ENCODE peak calls at places on chromosomes 5 and 9, in nine cellular contexts. B, V, A, M, S, N, O, E and R are unnamed samples.

GRCh38 chr5:32953694-32954093 is 242.6 kb downstream of the NPR3 start:
- DNase-seq in N (no peak), B (no peak), O (no peak), A (no peak), M (no peak), V (no peak), S (no peak), E (no peak), R (no peak)

GRCh38 chr5:1011226-1011631 is 2.6 kb downstream of the NKD2 start:
- DNase-seq in B (no peak), V (peak; percentile 66), A (peak; percentile 56), E (no peak), S (peak; percentile 75), M (no peak), O (peak; percentile 28), N (no peak), R (no peak)

GRCh38 chr5:58855851-58856739 is 273.2 kb downstream of the RAB3C start:
- DNase-seq in S (no peak), A (no peak), B (no peak), N (no peak), E (no peak), M (no peak), O (peak; percentile 21), V (no peak), R (no peak)

GRCh38 chr5:131270809-131271208 is 7.0 kb downstream of the CDC42SE2 start:
- DNase-seq in A (no peak), B (no peak), O (no peak), M (no peak), S (peak; percentile 30), E (no peak), V (no peak), N (no peak), R (no peak)

GRCh38 chr9:37215456-37216229 is 95.3 kb downstream of the ZCCHC7 start:
- DNase-seq in N (no peak), A (no peak), B (no peak), E (no peak), M (no peak), S (peak; percentile 60), O (peak; percentile 27), V (no peak), R (no peak)

GRCh38 chr5:17732351-17732923 is 98.2 kb downstream of the TAF11L14 start:
- DNase-seq in A (no peak), M (no peak), V (no peak), S (no peak), B (no peak), N (no peak), E (no peak), O (no peak), R (no peak)

GRCh38 chr5:322942-323879 is 1.7 kb downstream of the AHRR start:
- DNase-seq in A (no peak), V (no peak), S (no peak), N (no peak), M (no peak), E (no peak), B (no peak), O (no peak), R (no peak)

GRCh38 chr5:76245571-76245970 is 157.5 kb upstream of the IQGAP2 start:
- DNase-seq in N (no peak), M (no peak), O (no peak), B (no peak), S (no peak), E (no peak), V (no peak), A (no peak), R (no peak)

GRCh38 chr9:27194401-27195091 is 85.5 kb downstream of the TEK start:
- DNase-seq in S (peak; percentile 19), E (no peak), V (no peak), N (no peak), O (peak; percentile 80), A (no peak), M (no peak), B (no peak), R (no peak)

GRCh38 chr9:80550181-80550580 is 978.4 kb downstream of the TLE4 start:
- DNase-seq in V (no peak), O (no peak), N (no peak), M (no peak), E (no peak), A (no peak), S (no peak), B (no peak), R (no peak)

GRCh38 chr5:90792725-90793124 is 234.1 kb downstream of the ADGRV1 start:
- DNase-seq in N (no peak), O (peak; percentile 24), E (no peak), M (no peak), V (no peak), B (no peak), A (no peak), S (peak; percentile 10), R (no peak)

GRCh38 chr5:139982157-139982974 is 60.7 kb downstream of the NRG2 start:
- DNase-seq in S (no peak), A (no peak), M (no peak), B (peak; percentile 64), E (no peak), V (no peak), O (peak; percentile 55), N (peak; percentile 14), R (no peak)

GRCh38 chr9:131627846-131628820 is 82.8 kb downstream of the PRRT1B start:
- DNase-seq in M (no peak), B (peak; percentile 55), V (peak; percentile 41), S (no peak), N (peak; percentile 75), O (peak; percentile 88), E (no peak), A (peak; percentile 88), R (no peak)

GRCh38 chr5:67620386-67621039 is 423.9 kb upstream of the CD180 start:
- DNase-seq in N (no peak), A (no peak), V (no peak), B (no peak), M (no peak), O (no peak), S (no peak), E (no peak), R (no peak)

GRCh38 chr5:144634138-144634537 is 463.5 kb downstream of the KCTD16 start:
- DNase-seq in M (no peak), N (no peak), E (no peak), A (no peak), V (no peak), S (no peak), O (no peak), B (no peak), R (no peak)

GRCh38 chr5:55917402-55918096 is 66.4 kb downstream of the IL31RA start:
- DNase-seq in O (no peak), B (peak; percentile 56), E (no peak), A (no peak), N (no peak), M (no peak), S (no peak), V (no peak), R (no peak)

GRCh38 chr5:41161271-41161670 is 52.1 kb downstream of the C6 start:
- DNase-seq in O (no peak), V (no peak), M (no peak), B (no peak), S (no peak), E (no peak), A (no peak), N (no peak), R (no peak)

GRCh38 chr9:36835271-36835996 is 198.6 kb downstream of the PAX5 start:
- DNase-seq in B (no peak), S (no peak), N (no peak), V (no peak), O (no peak), E (no peak), M (no peak), A (no peak), R (no peak)

GRCh38 chr5:74042559-74043357 is 416.8 kb downstream of the ARHGEF28 start:
- DNase-seq in B (no peak), S (peak; percentile 56), N (peak; percentile 30), A (no peak), V (no peak), O (peak; percentile 92), M (no peak), E (no peak), R (no peak)

GRCh38 chr9:94827584-94828304 is 101.2 kb downstream of the AOPEP start:
- DNase-seq in M (no peak), A (no peak), B (no peak), V (no peak), S (no peak), O (peak; percentile 85), N (peak; percentile 35), E (no peak), R (no peak)

GRCh38 chr5:174505621-174506020 is 218.8 kb upstream of the MSX2 start:
- DNase-seq in N (no peak), E (no peak), B (no peak), M (no peak), O (peak; percentile 60), A (no peak), V (no peak), S (no peak), R (no peak)

GRCh38 chr5:125659316-125660071 is 763.7 kb upstream of the GRAMD2B start:
- DNase-seq in N (no peak), M (no peak), E (no peak), S (peak; percentile 5), O (peak; percentile 67), A (no peak), B (no peak), V (no peak), R (no peak)

GRCh38 chr9:90987566-90987965 is 185.9 kb downstream of the SYK start:
- DNase-seq in B (no peak), M (no peak), E (no peak), S (no peak), N (no peak), O (no peak), A (no peak), V (no peak), R (no peak)

GRCh38 chr9:86487222-86487841 is 133.1 kb upstream of the TUT7 start:
- DNase-seq in M (no peak), N (no peak), B (no peak), S (peak; percentile 21), V (no peak), O (peak; percentile 84), A (no peak), E (no peak), R (no peak)

GRCh38 chr9:132804576-132805295 is 73.3 kb downstream of the AK8 start:
- DNase-seq in O (no peak), V (no peak), N (no peak), M (no peak), A (no peak), B (no peak), S (no peak), E (no peak), R (peak; percentile 93)

GRCh38 chr9:17018540-17019196 is 116.2 kb upstream of the CNTLN start:
- DNase-seq in O (no peak), S (no peak), V (no peak), B (no peak), A (no peak), M (no peak), E (no peak), N (no peak), R (no peak)

GRCh38 chr9:85077954-85078353 is 408.4 kb downstream of the NTRK2 start:
- DNase-seq in S (no peak), O (no peak), B (no peak), N (no peak), E (no peak), M (no peak), V (no peak), A (no peak), R (no peak)

GRCh38 chr9:87148391-87149237 is 201.3 kb upstream of the GAS1 start:
- DNase-seq in V (no peak), S (peak; percentile 12), O (peak; percentile 90), E (no peak), B (peak; percentile 89), N (peak; percentile 68), M (peak; percentile 31), A (peak; percentile 70), R (peak; percentile 91)

GRCh38 chr5:28810751-28811136 is 1772.4 kb upstream of the CDH9 start:
- DNase-seq in B (no peak), O (no peak), A (no peak), S (peak; percentile 10), E (no peak), V (no peak), M (no peak), N (no peak), R (no peak)

GRCh38 chr9:137969008-137969407 is 91.4 kb downstream of the CACNA1B start:
- DNase-seq in M (no peak), O (no peak), B (no peak), V (no peak), S (no peak), A (peak; percentile 13), E (no peak), N (no peak), R (no peak)

GRCh38 chr9:123727332-123727731 is 202.6 kb downstream of the DENND1A start:
- DNase-seq in O (peak; percentile 23), N (no peak), E (no peak), V (no peak), A (no peak), S (no peak), B (no peak), M (no peak), R (no peak)